ENCODE peak calls at places on chromosomes 1 and 21, in five cellular contexts. P, Z, W, A and J are unnamed samples.

GRCh38 chr1:43605761-43606160 is 44.2 kb upstream of the KDM4A start:
- DNase-seq in A (no peak), P (no peak), Z (no peak), W (no peak), J (no peak)

GRCh38 chr1:89908993-89909436 is 85.9 kb upstream of the ZNF326 start:
- DNase-seq in W (no peak), P (no peak), Z (no peak), A (no peak), J (no peak)

GRCh38 chr1:223844521-223844961 is 1.2 kb downstream of the TP53BP2 start:
- DNase-seq in W (peak), A (no peak), Z (no peak), P (no peak), J (no peak)

GRCh38 chr1:172976222-172977041 is 74.3 kb downstream of the TNFSF18 start:
- DNase-seq in A (no peak), P (no peak), W (no peak), Z (peak), J (no peak)

GRCh38 chr21:45167796-45168222 is 93.4 kb downstream of the ADARB1 start:
- DNase-seq in Z (no peak), W (no peak), P (no peak), A (no peak), J (no peak)

GRCh38 chr1:244603498-244603897 is 49.4 kb upstream of the DESI2 start:
- DNase-seq in W (no peak), A (no peak), P (no peak), Z (no peak), J (no peak)

GRCh38 chr1:20361805-20362381 is 71.2 kb downstream of the VWA5B1 start:
- DNase-seq in A (no peak), Z (no peak), W (peak), P (no peak), J (peak)

GRCh38 chr1:39144943-39145650 is 59.4 kb upstream of the MACF1 start:
- DNase-seq in W (no peak), P (no peak), A (no peak), Z (no peak), J (no peak)

GRCh38 chr1:7583291-7584096 is 187.6 kb upstream of the VAMP3 start:
- DNase-seq in W (no peak), A (no peak), Z (no peak), P (peak), J (peak)

GRCh38 chr21:25911730-25912401 is 177.1 kb downstream of the GABPA start:
- DNase-seq in A (no peak), Z (peak), W (no peak), P (no peak), J (no peak)

GRCh38 chr1:63621698-63622097 is 28.5 kb downstream of the PGM1 start:
- DNase-seq in P (peak), W (no peak), A (no peak), Z (peak), J (no peak)

GRCh38 chr1:37931148-37931492 is 15.7 kb downstream of the INPP5B start:
- DNase-seq in Z (no peak), P (no peak), W (no peak), A (no peak), J (peak)

GRCh38 chr1:112702067-112702395 is 4.9 kb downstream of the RHOC start:
- DNase-seq in W (no peak), A (no peak), P (peak), Z (no peak), J (no peak)

GRCh38 chr1:87572891-87573290 is 244.2 kb downstream of the LMO4 start:
- DNase-seq in W (no peak), A (no peak), Z (no peak), P (no peak), J (no peak)

GRCh38 chr1:112722601-112723510 is 7.7 kb upstream of the PPM1J start:
- DNase-seq in Z (no peak), P (no peak), W (no peak), A (no peak), J (no peak)

GRCh38 chr1:29496701-29497100 is 260.4 kb downstream of the PTPRU start:
- DNase-seq in P (peak), Z (no peak), A (no peak), W (no peak), J (no peak)